ENCODE peak calls at places on chromosome 14, in eight cellular contexts. A, P, L, Z, U, R, O and V are unnamed samples.

GRCh38 chr14:60649815-60650381 is 621 bp upstream of the SIX1 start:
- DNase-seq in A (no peak), P (peak; percentile 80), L (no peak), Z (no peak), U (no peak), R (peak; percentile 20), O (no peak), V (no peak)

GRCh38 chr14:56796259-56796658 is 14.0 kb downstream of the OTX2 start:
- DNase-seq in A (no peak), P (no peak), L (no peak), Z (no peak), U (no peak), R (no peak), O (no peak), V (no peak)

GRCh38 chr14:66509874-66510273 is 1.9 kb downstream of the GPHN start:
- DNase-seq in A (no peak), P (peak; percentile 20), L (no peak), Z (no peak), U (no peak), R (peak; percentile 10), O (no peak), V (no peak)

GRCh38 chr14:101098641-101099040 is 195.1 kb upstream of the RTL1 start:
- DNase-seq in A (peak; percentile 38), P (no peak), L (no peak), Z (no peak), U (peak; percentile 67), R (no peak), O (no peak), V (no peak)

GRCh38 chr14:69580009-69580577 is 5.4 kb upstream of the CCDC177 start:
- DNase-seq in A (peak; percentile 63), P (peak; percentile 70), L (no peak), Z (peak; percentile 88), U (peak; percentile 91), R (no peak), O (peak; percentile 30), V (no peak)

GRCh38 chr14:91371011-91371989 is 46.3 kb downstream of the CCDC88C start:
- DNase-seq in A (no peak), P (no peak), L (no peak), Z (no peak), U (no peak), R (no peak), O (no peak), V (no peak)

GRCh38 chr14:103854822-103855733 is 7.7 kb upstream of the PPP1R13B start:
- DNase-seq in A (peak; percentile 61), P (no peak), L (peak; percentile 77), Z (no peak), U (no peak), R (no peak), O (peak; percentile 79), V (no peak)

GRCh38 chr14:92651106-92651792 is 97.2 kb downstream of the LGMN start:
- DNase-seq in A (no peak), P (no peak), L (peak; percentile 86), Z (no peak), U (no peak), R (peak; percentile 82), O (peak; percentile 55), V (peak; percentile 83)

GRCh38 chr14:95699397-95699796 is 13.2 kb downstream of the TCL1B start:
- DNase-seq in A (no peak), P (no peak), L (no peak), Z (no peak), U (no peak), R (peak; percentile 51), O (no peak), V (no peak)

GRCh38 chr14:67410313-67410712 is 1.7 kb downstream of the PLEK2 start:
- DNase-seq in A (no peak), P (no peak), L (no peak), Z (no peak), U (no peak), R (no peak), O (peak; percentile 65), V (no peak)

GRCh38 chr14:29442720-29443119 is 484.9 kb downstream of the PRKD1 start:
- DNase-seq in A (no peak), P (peak; percentile 72), L (no peak), Z (peak; percentile 42), U (peak; percentile 74), R (no peak), O (no peak), V (no peak)

GRCh38 chr14:91647817-91648216 is 84.1 kb downstream of the CATSPERB start:
- DNase-seq in A (no peak), P (no peak), L (no peak), Z (no peak), U (no peak), R (no peak), O (no peak), V (no peak)

GRCh38 chr14:104361101-104361591 is 218.4 kb upstream of the C14orf180 start:
- DNase-seq in A (no peak), P (no peak), L (peak; percentile 30), Z (no peak), U (no peak), R (no peak), O (peak; percentile 25), V (no peak)

GRCh38 chr14:86462193-86462592 is 932.2 kb downstream of the FLRT2 start:
- DNase-seq in A (peak; percentile 18), P (peak; percentile 41), L (no peak), Z (peak; percentile 9), U (peak; percentile 3), R (no peak), O (no peak), V (no peak)
- TF ChIP-seq CTCF in A (peak; percentile 45), P (peak; percentile 20), L (no peak), Z (peak; percentile 41), U (peak; percentile 37), R (no peak), O (peak; percentile 34), V (peak; percentile 39)

DNA sequence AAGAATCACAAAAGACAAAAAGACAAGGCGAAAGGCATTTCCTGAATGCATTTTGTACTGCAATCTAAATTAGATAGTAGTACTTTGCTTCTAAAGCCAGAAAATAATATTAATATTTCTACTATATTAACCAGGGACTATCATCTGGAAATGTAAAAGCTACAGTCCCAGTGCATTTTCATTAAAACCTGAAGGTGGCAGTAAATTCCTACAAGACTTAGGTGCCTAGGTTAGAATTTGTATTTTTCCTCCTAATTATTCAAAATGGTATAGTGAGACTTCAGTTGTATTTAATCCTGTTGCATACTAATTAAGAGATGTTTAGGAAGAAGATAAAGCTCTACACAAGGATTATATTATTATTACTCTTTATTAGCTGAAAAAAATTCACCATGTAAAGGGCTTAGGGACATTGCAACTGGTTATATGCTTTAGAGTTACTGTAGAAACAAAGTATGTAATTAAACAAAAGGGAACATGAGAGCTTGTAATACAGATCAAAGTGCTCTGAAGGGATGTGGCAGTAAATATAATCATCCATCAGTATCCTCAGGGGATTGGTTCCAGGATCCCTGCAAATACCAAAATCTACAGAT is 53.6 kb downstream of the BRMS1L start:
- DNase-seq in A (no peak), P (peak; percentile 28), L (no peak), Z (peak; percentile 17), U (no peak), R (no peak), O (no peak), V (no peak)
- TF ChIP-seq CTCF in A (peak; percentile 39), P (peak; percentile 28), L (peak; percentile 45), Z (peak; percentile 55), U (peak; percentile 53), R (peak; percentile 52), O (peak; percentile 39), V (peak; percentile 21)

GRCh38 chr14:81927069-81927468 is 393.4 kb upstream of the SEL1L start:
- DNase-seq in A (no peak), P (no peak), L (no peak), Z (no peak), U (no peak), R (no peak), O (no peak), V (no peak)
- TF ChIP-seq CTCF in A (no peak), P (no peak), L (no peak), Z (no peak), U (no peak), R (no peak), O (no peak), V (no peak)

GRCh38 chr14:94052662-94053061 is 26.5 kb downstream of the OTUB2 start:
- DNase-seq in A (no peak), P (no peak), L (no peak), Z (no peak), U (no peak), R (no peak), O (no peak), V (no peak)
- TF ChIP-seq CTCF in A (no peak), P (no peak), L (no peak), Z (no peak), U (no peak), R (no peak), O (no peak), V (no peak)